ENCODE peak calls at places on chromosomes 6 and 20, in five cellular contexts. One of them, this sample, is unnamed.

GRCh38 chr6:42179956-42180335 is 6.8 kb downstream of the GUCA1A start:
- DNase-seq in HS-5: no peak
- DNase-seq in AG20443: no peak
- DNase-seq in nucleus accumbens: no peak
- DNase-seq in GM12865: no peak
- DNase-seq in this sample: no peak

GRCh38 chr6:116316772-116317467 is 37.2 kb upstream of the TSPYL1 start:
- DNase-seq in nucleus accumbens: no peak
- DNase-seq in HS-5: no peak
- DNase-seq in GM12865: no peak
- DNase-seq in AG20443: no peak
- DNase-seq in this sample: no peak

GRCh38 chr6:100664274-100665040 is 199.7 kb upstream of the SIM1 start:
- DNase-seq in nucleus accumbens: no peak
- DNase-seq in AG20443: peak
- DNase-seq in HS-5: no peak
- DNase-seq in GM12865: peak
- DNase-seq in this sample: no peak

GRCh38 chr6:128516514-128516898 is 3.9 kb downstream of the PTPRK start:
- DNase-seq in GM12865: peak
- DNase-seq in nucleus accumbens: no peak
- DNase-seq in HS-5: no peak
- DNase-seq in AG20443: peak
- DNase-seq in this sample: no peak

GRCh38 chr6:1322725-1323219 is 10.9 kb downstream of the FOXQ1 start:
- DNase-seq in GM12865: no peak
- DNase-seq in nucleus accumbens: no peak
- DNase-seq in AG20443: peak
- DNase-seq in HS-5: no peak
- DNase-seq in this sample: no peak

GRCh38 chr6:15327271-15327670 is 81.4 kb downstream of the JARID2 start:
- DNase-seq in HS-5: no peak
- DNase-seq in nucleus accumbens: no peak
- DNase-seq in AG20443: no peak
- DNase-seq in GM12865: peak
- DNase-seq in this sample: no peak

GRCh38 chr6:79313254-79313653 is 78.8 kb upstream of the HMGN3 start:
- DNase-seq in nucleus accumbens: no peak
- DNase-seq in HS-5: no peak
- DNase-seq in AG20443: no peak
- DNase-seq in GM12865: no peak
- DNase-seq in this sample: no peak

GRCh38 chr6:136696238-136696637 is 96.0 kb downstream of the MAP3K5 start:
- DNase-seq in HS-5: no peak
- DNase-seq in AG20443: peak
- DNase-seq in GM12865: no peak
- DNase-seq in nucleus accumbens: no peak
- DNase-seq in this sample: no peak

GRCh38 chr20:19254086-19254821 is 41.8 kb downstream of the SLC24A3 start:
- DNase-seq in nucleus accumbens: no peak
- DNase-seq in AG20443: no peak
- DNase-seq in HS-5: no peak
- DNase-seq in GM12865: no peak
- DNase-seq in this sample: no peak

GRCh38 chr20:60752741-60753420 is 499.2 kb upstream of the CDH4 start:
- DNase-seq in nucleus accumbens: no peak
- DNase-seq in GM12865: no peak
- DNase-seq in AG20443: no peak
- DNase-seq in HS-5: no peak
- DNase-seq in this sample: no peak

GRCh38 chr6:20319520-20320357 is 81.9 kb upstream of the E2F3 start:
- DNase-seq in GM12865: peak
- DNase-seq in AG20443: no peak
- DNase-seq in nucleus accumbens: no peak
- DNase-seq in HS-5: no peak
- DNase-seq in this sample: no peak

GRCh38 chr20:35134472-35134871 is 12.7 kb downstream of the EDEM2 start:
- DNase-seq in AG20443: no peak
- DNase-seq in GM12865: no peak
- DNase-seq in HS-5: no peak
- DNase-seq in nucleus accumbens: no peak
- DNase-seq in this sample: no peak

GRCh38 chr6:164105705-164106104 is 691.2 kb downstream of the QKI start:
- DNase-seq in GM12865: no peak
- DNase-seq in HS-5: no peak
- DNase-seq in AG20443: no peak
- DNase-seq in nucleus accumbens: no peak
- DNase-seq in this sample: no peak

GRCh38 chr6:20440291-20440690 is 38.6 kb downstream of the E2F3 start:
- DNase-seq in GM12865: no peak
- DNase-seq in HS-5: no peak
- DNase-seq in AG20443: no peak
- DNase-seq in nucleus accumbens: no peak
- DNase-seq in this sample: no peak

GRCh38 chr6:83474309-83474708 is 38.0 kb upstream of the PRSS35 start:
- DNase-seq in GM12865: no peak
- DNase-seq in AG20443: peak
- DNase-seq in HS-5: no peak
- DNase-seq in nucleus accumbens: no peak
- DNase-seq in this sample: no peak

GRCh38 chr6:13924949-13925881 is at the start of gene RNF182:
- DNase-seq in nucleus accumbens: no peak
- DNase-seq in AG20443: peak
- DNase-seq in GM12865: no peak
- DNase-seq in HS-5: no peak
- DNase-seq in this sample: peak

GRCh38 chr20:24821391-24821790 is 127.7 kb upstream of the CST7 start:
- DNase-seq in GM12865: no peak
- DNase-seq in AG20443: no peak
- DNase-seq in nucleus accumbens: no peak
- DNase-seq in HS-5: no peak
- DNase-seq in this sample: no peak

GRCh38 chr6:32972353-32973143 is 4.2 kb downstream of the BRD2 start:
- DNase-seq in HS-5: no peak
- DNase-seq in AG20443: no peak
- DNase-seq in nucleus accumbens: peak
- DNase-seq in GM12865: peak
- DNase-seq in this sample: no peak

GRCh38 chr20:36543187-36544133 is 2.1 kb downstream of the MYL9 start:
- DNase-seq in nucleus accumbens: no peak
- DNase-seq in AG20443: peak
- DNase-seq in HS-5: peak
- DNase-seq in GM12865: no peak
- DNase-seq in this sample: no peak

GRCh38 chr20:23128461-23129125 is 42.5 kb upstream of the CD93 start:
- DNase-seq in GM12865: no peak
- DNase-seq in HS-5: no peak
- DNase-seq in nucleus accumbens: no peak
- DNase-seq in AG20443: no peak
- DNase-seq in this sample: no peak

GRCh38 chr6:126356526-126356925 is 16.6 kb downstream of the CENPW start:
- DNase-seq in HS-5: no peak
- DNase-seq in nucleus accumbens: no peak
- DNase-seq in AG20443: no peak
- DNase-seq in GM12865: no peak
- DNase-seq in this sample: no peak

GRCh38 chr20:46213946-46214830 is 94.1 kb downstream of the CDH22 start:
- DNase-seq in nucleus accumbens: no peak
- DNase-seq in AG20443: peak
- DNase-seq in GM12865: no peak
- DNase-seq in HS-5: no peak
- DNase-seq in this sample: no peak

GRCh38 chr6:157813757-157814455 is 9.1 kb upstream of the SNX9 start:
- DNase-seq in HS-5: peak
- DNase-seq in AG20443: peak
- DNase-seq in nucleus accumbens: no peak
- DNase-seq in GM12865: no peak
- DNase-seq in this sample: no peak

This sample was measured in mesothelial cell of epicardium.